ENCODE peak calls at places on chromosome 5, in five cellular contexts. J, G, X, K and O are unnamed samples.

GRCh38 chr5:124289641-124290201 is 456.7 kb downstream of the ZNF608 start:
- DNase-seq in J (no peak), G (no peak), X (no peak), K (peak; percentile 8), O (no peak)

GRCh38 chr5:9554122-9554521 is 8.2 kb upstream of the SEMA5A start:
- DNase-seq in X (no peak), K (no peak), G (no peak), J (no peak), O (no peak)

GRCh38 chr5:33321026-33321425 is 119.7 kb upstream of the TARS1 start:
- DNase-seq in X (no peak), K (no peak), J (no peak), G (no peak), O (peak; percentile 96)

GRCh38 chr5:140245354-140245753 is 57.5 kb downstream of the PFDN1 start:
- DNase-seq in G (no peak), J (no peak), K (no peak), X (no peak), O (no peak)

GRCh38 chr5:57311251-57311650 is 137.4 kb downstream of the GPBP1 start:
- DNase-seq in X (no peak), G (no peak), J (no peak), K (no peak), O (no peak)

GRCh38 chr5:115170128-115170923 is 618 bp upstream of the TRIM36 start:
- DNase-seq in X (no peak), J (peak; percentile 30), G (no peak), K (no peak), O (no peak)

GRCh38 chr5:146027746-146028145 is 77.6 kb downstream of the PLAC8L1 start:
- DNase-seq in G (no peak), X (no peak), J (no peak), K (peak; percentile 78), O (peak; percentile 46)

GRCh38 chr5:180596668-180597231 is 5.5 kb upstream of the SCGB3A1 start:
- DNase-seq in X (no peak), J (no peak), G (no peak), K (no peak), O (no peak)

GRCh38 chr5:158317507-158317906 is 458.6 kb upstream of the CLINT1 start:
- DNase-seq in G (no peak), J (no peak), X (no peak), K (peak; percentile 38), O (no peak)

GRCh38 chr5:123125172-123125508 is 36.1 kb downstream of the PRDM6 start:
- DNase-seq in G (no peak), K (no peak), J (no peak), X (no peak), O (peak; percentile 60)

GRCh38 chr5:132418876-132419275 is 49.4 kb downstream of the SLC22A5 start:
- DNase-seq in G (no peak), K (no peak), X (no peak), J (no peak), O (peak; percentile 35)